ENCODE peak calls at places on chromosomes 5 and 9, in ten cellular contexts. G is PC-3, T is heart right ventricle, S is thyroid gland, J is OCI-LY7, V is psoas muscle, K is ovary, M is fibroblast of the aortic adventitia, P is H9, N is natural killer cell. B is an unnamed sample.

GRCh38 chr5:43702815-43703214 is 99.8 kb downstream of the NNT start:
- DNase-seq in G (no peak), T (no peak), S (no peak), J (no peak), V (no peak), K (no peak), M (peak), P (no peak), N (no peak), B (no peak)

GRCh38 chr5:158285771-158286170 is 426.8 kb upstream of the CLINT1 start:
- DNase-seq in G (no peak), T (no peak), S (no peak), J (no peak), V (no peak), K (no peak), M (no peak), P (no peak), N (no peak), B (no peak)

GRCh38 chr9:98087420-98088354 is 31.2 kb downstream of the NANS start:
- DNase-seq in G (no peak), T (peak), S (peak), J (no peak), V (peak), K (peak), M (peak), P (peak), N (peak), B (peak)

GRCh38 chr5:123444016-123444415 is 20.8 kb upstream of the CEP120 start:
- DNase-seq in G (no peak), T (no peak), S (no peak), J (no peak), V (no peak), K (no peak), M (no peak), P (no peak), N (no peak), B (no peak)

GRCh38 chr5:100479079-100479688 is 56.0 kb upstream of the FAM174A start:
- DNase-seq in G (peak), T (no peak), S (no peak), J (peak), V (no peak), K (no peak), M (peak), P (peak), N (no peak), B (no peak)

GRCh38 chr5:180208435-180209081 is 453 bp downstream of the RASGEF1C start:
- DNase-seq in G (peak), T (no peak), S (peak), J (no peak), V (no peak), K (no peak), M (no peak), P (peak), N (no peak), B (peak)

GRCh38 chr9:120009856-120010255 is 570.1 kb downstream of the CDK5RAP2 start:
- DNase-seq in G (no peak), T (no peak), S (no peak), J (no peak), V (no peak), K (no peak), M (no peak), P (no peak), N (no peak), B (no peak)

GRCh38 chr5:178469975-178470692 is 120.1 kb downstream of the COL23A1 start:
- DNase-seq in G (no peak), T (no peak), S (no peak), J (no peak), V (no peak), K (no peak), M (no peak), P (no peak), N (no peak), B (no peak)

GRCh38 chr5:37054391-37054790 is 177.8 kb downstream of the NIPBL start:
- DNase-seq in G (no peak), T (no peak), S (no peak), J (no peak), V (no peak), K (no peak), M (peak), P (no peak), N (no peak), B (no peak)

GRCh38 chr9:6955251-6955921 is 197.6 kb downstream of the KDM4C start:
- DNase-seq in G (no peak), T (no peak), S (peak), J (peak), V (no peak), K (no peak), M (peak), P (no peak), N (no peak), B (no peak)

GRCh38 chr5:6713274-6714181 is at the start of gene TENT4A:
- DNase-seq in G (peak), T (peak), S (peak), J (no peak), V (peak), K (peak), M (no peak), P (no peak), N (no peak), B (no peak)

GRCh38 chr9:27653246-27653645 is 80.0 kb upstream of the C9orf72 start:
- DNase-seq in G (peak), T (no peak), S (no peak), J (no peak), V (no peak), K (no peak), M (no peak), P (no peak), N (no peak), B (no peak)

GRCh38 chr5:33807771-33808170 is 84.0 kb downstream of the ADAMTS12 start:
- DNase-seq in G (no peak), T (no peak), S (no peak), J (no peak), V (no peak), K (no peak), M (no peak), P (no peak), N (no peak), B (no peak)

GRCh38 chr9:98182069-98182820 is 10.2 kb downstream of the CORO2A start:
- DNase-seq in G (no peak), T (no peak), S (no peak), J (no peak), V (no peak), K (no peak), M (no peak), P (no peak), N (no peak), B (no peak)

GRCh38 chr5:159749146-159749545 is 167.1 kb upstream of the ADRA1B start:
- DNase-seq in G (peak), T (no peak), S (no peak), J (no peak), V (no peak), K (no peak), M (peak), P (no peak), N (no peak), B (no peak)

GRCh38 chr5:113166285-113166684 is 189.7 kb downstream of the DCP2 start:
- DNase-seq in G (no peak), T (no peak), S (no peak), J (no peak), V (no peak), K (no peak), M (peak), P (no peak), N (no peak), B (no peak)

GRCh38 chr5:102152906-102153787 is 142.9 kb downstream of the SLCO4C1 start:
- DNase-seq in G (peak), T (no peak), S (no peak), J (peak), V (no peak), K (no peak), M (peak), P (no peak), N (no peak), B (peak)

GRCh38 chr5:92885950-92886349 is 695.1 kb downstream of the NR2F1-AS1 start:
- DNase-seq in G (no peak), T (no peak), S (no peak), J (no peak), V (no peak), K (peak), M (no peak), P (peak), N (no peak), B (peak)

GRCh38 chr9:93091056-93091452 is 5.0 kb upstream of the CARD19 start:
- DNase-seq in G (no peak), T (no peak), S (no peak), J (no peak), V (no peak), K (peak), M (no peak), P (peak), N (no peak), B (no peak)

GRCh38 chr5:79811081-79811480 is 121.4 kb downstream of the CMYA5 start:
- DNase-seq in G (no peak), T (no peak), S (no peak), J (no peak), V (no peak), K (no peak), M (no peak), P (no peak), N (no peak), B (no peak)

GRCh38 chr5:147369742-147370374 is 135.0 kb downstream of the STK32A start:
- DNase-seq in G (peak), T (no peak), S (no peak), J (no peak), V (no peak), K (no peak), M (peak), P (no peak), N (no peak), B (no peak)

GRCh38 chr5:130002876-130003275 is 98.6 kb downstream of the CHSY3 start:
- DNase-seq in G (no peak), T (no peak), S (no peak), J (no peak), V (no peak), K (no peak), M (no peak), P (no peak), N (no peak), B (no peak)

GRCh38 chr5:143208781-143209510 is 194.5 kb downstream of the NR3C1 start:
- DNase-seq in G (peak), T (no peak), S (no peak), J (peak), V (no peak), K (no peak), M (peak), P (no peak), N (no peak), B (no peak)
- TF ChIP-seq CTCF in G (peak), T (no peak), S (no peak), J (peak), V (no peak), K (no peak), M (peak), P (peak), N (no peak), B (peak)

GRCh38 chr5:168946363-168946762 is 354.6 kb downstream of the SLIT3 start:
- DNase-seq in G (peak), T (no peak), S (no peak), J (no peak), V (no peak), K (no peak), M (no peak), P (peak), N (no peak), B (peak)
- TF ChIP-seq CTCF in G (peak), T (no peak), S (no peak), J (peak), V (no peak), K (no peak), M (peak), P (peak), N (no peak), B (peak)

GRCh38 chr9:134365115-134365596 is 38.9 kb downstream of the RXRA start:
- DNase-seq in G (no peak), T (no peak), S (no peak), J (no peak), V (no peak), K (no peak), M (no peak), P (no peak), N (no peak), B (no peak)

GRCh38 chr9:134367061-134367460 is 40.8 kb downstream of the RXRA start:
- DNase-seq in G (no peak), T (no peak), S (no peak), J (no peak), V (no peak), K (no peak), M (peak), P (no peak), N (no peak), B (no peak)

GRCh38 chr9:134364391-134365114 is 38.3 kb downstream of the RXRA start:
- DNase-seq in G (no peak), T (no peak), S (no peak), J (peak), V (no peak), K (no peak), M (no peak), P (no peak), N (no peak), B (no peak)

GRCh38 chr9:134366223-134367031 is 40.2 kb downstream of the RXRA start:
- DNase-seq in G (peak), T (peak), S (peak), J (no peak), V (peak), K (peak), M (peak), P (no peak), N (no peak), B (no peak)

GRCh38 chr9:134365791-134366222 is 39.6 kb downstream of the RXRA start:
- DNase-seq in G (no peak), T (peak), S (peak), J (no peak), V (peak), K (peak), M (peak), P (peak), N (no peak), B (no peak)
- TF ChIP-seq CTCF in G (no peak), T (no peak), S (no peak), J (no peak), V (no peak), K (peak), M (no peak), P (no peak), N (no peak), B (no peak)

GRCh38 chr5:133469846-133470245 is 142.5 kb downstream of the FSTL4 start:
- DNase-seq in G (no peak), T (no peak), S (no peak), J (no peak), V (no peak), K (no peak), M (no peak), P (no peak), N (no peak), B (no peak)

GRCh38 chr5:133473291-133473690 is 139.1 kb downstream of the FSTL4 start:
- DNase-seq in G (no peak), T (no peak), S (no peak), J (no peak), V (no peak), K (no peak), M (no peak), P (no peak), N (no peak), B (no peak)

GRCh38 chr5:133469252-133469651 is 143.1 kb downstream of the FSTL4 start:
- DNase-seq in G (no peak), T (no peak), S (no peak), J (no peak), V (no peak), K (no peak), M (no peak), P (no peak), N (no peak), B (no peak)

GRCh38 chr5:133472829-133473228 is 139.5 kb downstream of the FSTL4 start:
- DNase-seq in G (no peak), T (no peak), S (no peak), J (no peak), V (no peak), K (no peak), M (no peak), P (no peak), N (no peak), B (no peak)

GRCh38 chr5:133471699-133472098 is 140.6 kb downstream of the FSTL4 start:
- DNase-seq in G (no peak), T (no peak), S (no peak), J (no peak), V (no peak), K (no peak), M (no peak), P (no peak), N (no peak), B (no peak)
- TF ChIP-seq CTCF in G (no peak), T (no peak), S (no peak), J (no peak), V (no peak), K (no peak), M (no peak), P (peak), N (no peak), B (no peak)

GRCh38 chr9:83440641-83441040 is 97.6 kb downstream of the FRMD3 start:
- DNase-seq in G (no peak), T (no peak), S (no peak), J (no peak), V (no peak), K (no peak), M (peak), P (no peak), N (no peak), B (no peak)
- TF ChIP-seq CTCF in G (no peak), T (no peak), S (no peak), J (no peak), V (no peak), K (no peak), M (no peak), P (no peak), N (no peak), B (no peak)

GRCh38 chr9:77977210-77977611 is 54.4 kb downstream of the GNAQ start:
- DNase-seq in G (no peak), T (peak), S (peak), J (peak), V (peak), K (peak), M (peak), P (peak), N (peak), B (peak)
- TF ChIP-seq CTCF in G (peak), T (no peak), S (no peak), J (peak), V (peak), K (no peak), M (peak), P (peak), N (peak), B (peak)

GRCh38 chr9:136996361-136997281 is at the start of gene CLIC3:
- DNase-seq in G (peak), T (peak), S (peak), J (peak), V (no peak), K (no peak), M (peak), P (peak), N (peak), B (no peak)

GRCh38 chr9:136997355-136997754 is 987 bp upstream of the CLIC3 start:
- DNase-seq in G (no peak), T (no peak), S (no peak), J (no peak), V (no peak), K (no peak), M (no peak), P (no peak), N (no peak), B (no peak)

GRCh38 chr9:136995772-136996308 is 528 bp downstream of the CLIC3 start:
- DNase-seq in G (no peak), T (peak), S (peak), J (no peak), V (no peak), K (no peak), M (peak), P (no peak), N (no peak), B (no peak)

GRCh38 chr9:136995370-136995769 is 998 bp downstream of the CLIC3 start:
- DNase-seq in G (no peak), T (no peak), S (peak), J (no peak), V (no peak), K (no peak), M (peak), P (no peak), N (no peak), B (no peak)

DNA sequence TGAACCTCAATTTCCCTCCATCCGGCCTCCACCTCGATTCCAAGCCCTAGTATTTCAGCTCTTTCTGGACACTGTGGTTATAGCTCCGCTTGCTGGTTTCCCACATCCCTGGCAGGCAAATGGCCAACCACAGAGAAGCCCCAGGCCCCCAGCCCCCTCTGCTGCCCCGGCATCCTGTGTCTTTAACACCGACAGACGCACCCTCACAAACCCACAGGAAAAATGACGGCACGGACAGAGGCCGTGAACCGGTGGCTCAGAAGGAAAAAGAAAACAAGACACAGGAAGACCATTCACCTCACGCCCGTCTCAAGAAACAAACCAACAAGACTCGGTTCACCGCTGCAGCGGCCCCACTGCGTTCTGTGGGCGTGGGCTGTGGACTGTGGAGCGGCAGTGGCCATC is 1.5 kb upstream of the CLIC3 start:
- DNase-seq in G (no peak), T (no peak), S (no peak), J (no peak), V (no peak), K (no peak), M (no peak), P (no peak), N (peak), B (no peak)
- TF ChIP-seq CTCF in G (no peak), T (no peak), S (no peak), J (peak), V (no peak), K (no peak), M (no peak), P (no peak), N (no peak), B (no peak)

GRCh38 chr9:130368631-130369103 is 76.1 kb upstream of the ASS1 start:
- DNase-seq in G (no peak), T (no peak), S (no peak), J (peak), V (no peak), K (no peak), M (no peak), P (no peak), N (no peak), B (no peak)
- TF ChIP-seq CTCF in G (peak), T (no peak), S (no peak), J (peak), V (no peak), K (no peak), M (peak), P (peak), N (no peak), B (peak)

DNA sequence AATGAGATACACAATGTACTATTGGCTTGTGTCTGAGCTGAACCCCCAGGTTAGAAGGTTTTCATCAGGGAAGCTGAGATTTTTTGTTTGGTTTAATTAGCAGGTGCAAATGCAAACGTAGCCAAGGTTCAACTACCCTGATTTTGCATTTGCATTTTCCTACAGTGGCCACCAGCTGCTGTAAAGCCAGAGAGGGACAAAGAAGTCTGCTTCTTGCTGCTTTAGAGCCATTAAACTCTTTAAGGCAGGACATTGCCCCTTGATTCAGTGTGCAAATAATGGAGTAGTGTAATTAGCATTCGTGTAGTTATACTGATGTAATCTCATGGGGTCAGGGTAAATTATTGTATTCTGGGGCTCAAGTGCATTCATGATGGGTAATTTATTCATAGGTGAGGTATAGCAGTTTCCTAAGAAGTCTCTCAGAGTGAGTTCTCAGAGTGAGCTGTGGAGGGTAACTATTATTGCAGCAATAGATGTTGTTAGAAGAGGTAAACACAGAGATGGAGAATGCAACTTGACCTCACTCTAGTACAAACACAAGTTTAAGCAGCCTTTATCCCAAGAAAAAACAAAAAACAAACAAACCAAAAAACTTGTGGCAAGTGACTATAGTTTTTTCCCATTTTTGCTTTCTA is 526.5 kb downstream of the KIF4B start:
- DNase-seq in G (no peak), T (no peak), S (no peak), J (no peak), V (no peak), K (no peak), M (no peak), P (no peak), N (no peak), B (no peak)
- TF ChIP-seq CTCF in G (no peak), T (no peak), S (no peak), J (no peak), V (no peak), K (no peak), M (no peak), P (no peak), N (no peak), B (no peak)

DNA sequence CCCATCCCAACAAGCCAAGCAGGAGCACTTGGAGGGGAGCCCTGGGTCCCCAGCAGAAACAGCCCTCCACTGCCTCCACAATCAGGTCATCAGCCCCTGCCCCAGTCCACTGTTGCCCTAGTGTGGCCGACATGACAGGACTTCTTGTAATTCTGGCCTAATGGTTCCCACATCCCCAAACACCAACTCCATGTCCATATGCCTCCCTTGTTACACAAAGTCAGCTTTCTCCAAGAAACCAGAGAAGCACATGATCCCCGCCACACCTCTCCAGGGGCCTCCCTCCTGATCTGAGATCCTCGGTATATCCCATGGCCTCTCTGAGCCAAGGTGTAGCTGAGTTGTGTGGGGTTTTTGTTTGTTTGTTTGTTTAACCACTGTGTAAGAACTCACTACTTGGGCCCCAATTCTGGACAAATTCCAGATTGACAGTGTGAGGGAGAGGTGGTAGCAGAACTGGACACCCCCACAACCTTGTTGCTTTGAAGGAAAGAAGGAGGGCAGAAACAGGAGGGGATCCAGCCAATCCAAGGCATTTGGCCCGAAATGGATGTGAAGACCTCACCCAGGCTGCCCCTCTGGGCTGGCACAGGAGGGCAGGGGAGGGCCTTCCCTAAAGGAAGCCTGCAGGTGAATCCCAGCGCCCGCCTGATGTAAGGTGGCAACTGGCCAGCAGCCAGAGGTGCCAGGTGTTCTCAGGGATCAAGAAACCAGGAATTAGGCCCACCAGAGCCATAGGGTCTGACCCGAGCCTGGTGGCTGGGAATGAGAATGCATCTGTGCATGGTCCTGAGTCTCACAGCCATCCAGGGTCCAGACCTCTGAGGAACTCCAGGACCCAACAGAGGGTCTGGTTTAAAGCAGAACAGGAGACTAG is 13.5 kb downstream of the IRF1 start:
- DNase-seq in G (no peak), T (no peak), S (no peak), J (no peak), V (no peak), K (no peak), M (no peak), P (no peak), N (peak), B (no peak)
- TF ChIP-seq CTCF in G (no peak), T (no peak), S (no peak), J (no peak), V (no peak), K (no peak), M (peak), P (peak), N (no peak), B (peak)

B was measured in neural crest cell.